ENCODE peak calls at places on chromosomes 2 and 18, in eight cellular contexts. Z is AG09309, R is astrocyte of the spinal cord, N is endodermal cell, H is body of pancreas, J is choroid plexus epithelial cell, X is fibroblast of villous mesenchyme, F is cardiac fibroblast. I is an unnamed sample.

GRCh38 chr2:201980389-201980821 is 53.2 kb upstream of the FZD7 start:
- DNase-seq in F (no peak), J (no peak), H (no peak), X (no peak), R (no peak), N (no peak), Z (no peak), I (no peak)

GRCh38 chr18:58044370-58045264 is 591 bp downstream of the NEDD4L start:
- DNase-seq in X (peak; percentile 39), Z (no peak), N (peak; percentile 87), H (peak; percentile 52), F (peak; percentile 34), J (peak; percentile 17), R (peak; percentile 8), I (peak; percentile 59)

GRCh38 chr2:126855606-126856005 is 43.1 kb upstream of the TEX51 start:
- DNase-seq in J (no peak), Z (no peak), H (no peak), N (peak; percentile 22), F (no peak), X (no peak), R (no peak), I (no peak)

GRCh38 chr2:144452169-144453038 is 67.5 kb downstream of the ZEB2 start:
- DNase-seq in X (peak; percentile 73), H (no peak), R (peak; percentile 63), J (peak; percentile 67), F (peak; percentile 69), N (peak; percentile 79), Z (no peak), I (no peak)

GRCh38 chr2:200577000-200577399 is 8.8 kb upstream of the AOX1 start:
- DNase-seq in J (no peak), X (no peak), F (no peak), N (no peak), Z (no peak), H (no peak), R (no peak), I (no peak)

GRCh38 chr2:213261237-213261636 is 23.0 kb upstream of the SPAG16 start:
- DNase-seq in H (no peak), J (no peak), X (no peak), Z (no peak), N (no peak), F (no peak), R (no peak), I (no peak)

GRCh38 chr2:222456479-222457077 is 32.2 kb downstream of the SGPP2 start:
- DNase-seq in J (no peak), X (no peak), R (no peak), Z (no peak), H (no peak), F (no peak), N (no peak), I (no peak)

GRCh38 chr2:61988462-61989366 is 83.2 kb downstream of the COMMD1 start:
- DNase-seq in F (peak; percentile 44), X (peak; percentile 32), Z (no peak), R (peak; percentile 77), N (no peak), J (peak; percentile 53), H (no peak), I (peak; percentile 7)

GRCh38 chr2:223576873-223577272 is 25.3 kb downstream of the SCG2 start:
- DNase-seq in R (peak; percentile 97), N (peak; percentile 47), Z (peak; percentile 89), J (peak; percentile 99), F (peak; percentile 97), X (peak; percentile 99), H (no peak), I (peak; percentile 97)

GRCh38 chr2:15734871-15735737 is 143.4 kb downstream of the DDX1 start:
- DNase-seq in J (peak; percentile 60), X (peak; percentile 29), F (no peak), R (no peak), N (peak; percentile 91), H (no peak), Z (no peak), I (no peak)

GRCh38 chr2:119713819-119714490 is 35.0 kb downstream of the TMEM177 start:
- DNase-seq in F (no peak), R (peak; percentile 30), N (peak; percentile 22), H (no peak), X (no peak), Z (no peak), J (peak; percentile 28), I (no peak)

GRCh38 chr2:43293744-43294695 is 67.6 kb upstream of the ZFP36L2 start:
- DNase-seq in R (peak; percentile 99), H (no peak), X (peak; percentile 100), J (peak; percentile 99), F (peak; percentile 99), Z (peak; percentile 98), N (no peak), I (peak; percentile 97)

GRCh38 chr2:96117701-96118588 is 1.6 kb upstream of the ADRA2B start:
- DNase-seq in R (no peak), F (no peak), H (no peak), N (no peak), Z (no peak), X (no peak), J (no peak), I (no peak)

GRCh38 chr2:201157694-201158093 is 25.2 kb upstream of the CASP10 start:
- DNase-seq in F (peak; percentile 41), J (no peak), X (no peak), N (no peak), Z (no peak), R (no peak), H (no peak), I (peak; percentile 29)

GRCh38 chr2:237231593-237231992 is 145.9 kb downstream of the COPS8 start:
- DNase-seq in Z (no peak), R (peak; percentile 45), F (no peak), N (no peak), J (no peak), H (no peak), X (no peak), I (peak; percentile 50)

GRCh38 chr2:143246815-143247744 is 117.9 kb downstream of the ARHGAP15 start:
- DNase-seq in H (no peak), R (no peak), N (no peak), Z (no peak), X (no peak), J (no peak), F (no peak), I (no peak)

GRCh38 chr18:25233582-25234362 is 118.2 kb downstream of the ZNF521 start:
- DNase-seq in N (no peak), F (peak; percentile 50), H (no peak), Z (peak; percentile 32), R (peak; percentile 65), X (peak; percentile 82), J (peak; percentile 62), I (peak; percentile 68)

GRCh38 chr2:48249093-48249492 is 280.9 kb upstream of the STON1 start:
- DNase-seq in R (peak; percentile 55), H (no peak), N (no peak), X (peak; percentile 76), Z (peak; percentile 8), J (peak; percentile 67), F (peak; percentile 69), I (peak; percentile 52)

GRCh38 chr2:176129013-176129796 is at the start of gene HOXD8:
- DNase-seq in N (peak; percentile 77), H (no peak), X (peak; percentile 79), R (peak; percentile 80), F (no peak), J (no peak), Z (no peak), I (peak; percentile 85)

GRCh38 chr18:69838620-69839411 is 108.9 kb downstream of the CD226 start:
- DNase-seq in F (peak; percentile 3), N (peak; percentile 84), X (no peak), J (no peak), R (no peak), Z (no peak), H (no peak), I (no peak)

GRCh38 chr18:56453576-56453975 is 184.8 kb downstream of the TXNL1 start:
- DNase-seq in X (no peak), R (no peak), H (no peak), Z (no peak), N (no peak), J (no peak), F (no peak), I (no peak)

GRCh38 chr18:9811978-9812377 is 73.8 kb upstream of the TXNDC2 start:
- DNase-seq in R (no peak), Z (no peak), H (no peak), F (no peak), N (no peak), J (no peak), X (no peak), I (no peak)

GRCh38 chr2:240921319-240922233 is 15.4 kb downstream of the CROCC2 start:
- DNase-seq in Z (peak; percentile 93), H (peak; percentile 18), J (peak; percentile 94), X (peak; percentile 82), N (peak; percentile 31), R (peak; percentile 95), F (peak; percentile 95), I (peak; percentile 98)

GRCh38 chr2:122239440-122239839 is 484.0 kb downstream of the TSN start:
- DNase-seq in X (no peak), R (no peak), H (no peak), Z (no peak), N (peak; percentile 74), F (no peak), J (no peak), I (no peak)
- TF ChIP-seq CTCF in X (no peak), R (no peak), H (no peak), Z (no peak), N (peak; percentile 69), F (no peak), J (no peak), I (no peak)

GRCh38 chr2:233012301-233012971 is 620 bp downstream of the NGEF start:
- DNase-seq in Z (no peak), R (no peak), X (no peak), F (no peak), J (no peak), H (peak; percentile 47), N (peak; percentile 28), I (no peak)
- H3K4me3 ChIP-seq in Z (no peak overlapping the region), R (no peak overlapping the region), X (no peak overlapping the region), F (no peak overlapping the region), J (no peak overlapping the region), H (peak overlapping the region; percentile 6), N (no peak overlapping the region), I (no peak overlapping the region)

GRCh38 chr2:203038586-203038985 is 23.9 kb downstream of the NBEAL1 start:
- DNase-seq in N (no peak), F (no peak), H (no peak), J (no peak), R (no peak), X (no peak), Z (no peak), I (no peak)
- TF ChIP-seq CTCF in N (no peak), F (no peak), H (no peak), J (no peak), R (no peak), X (no peak), Z (no peak), I (no peak)

GRCh38 chr2:14634223-14634884 is 1.8 kb downstream of the LRATD1 start:
- DNase-seq in N (peak; percentile 95), F (peak; percentile 62), Z (no peak), R (peak; percentile 80), X (peak; percentile 32), J (peak; percentile 60), H (peak; percentile 93), I (peak; percentile 66)

GRCh38 chr2:14632133-14632936 is at the start of gene LRATD1:
- DNase-seq in X (peak; percentile 48), J (peak; percentile 49), F (peak; percentile 60), N (peak; percentile 97), R (peak; percentile 86), H (peak; percentile 93), Z (no peak), I (peak; percentile 72)

GRCh38 chr2:14633451-14634211 is 1.1 kb downstream of the LRATD1 start:
- DNase-seq in R (no peak), F (no peak), X (no peak), J (no peak), N (peak; percentile 67), Z (no peak), H (peak; percentile 25), I (peak; percentile 5)

GRCh38 chr2:14633031-14633430 is 514 bp downstream of the LRATD1 start:
- DNase-seq in J (no peak), R (no peak), X (no peak), Z (no peak), F (no peak), N (peak; percentile 67), H (peak; percentile 35), I (peak; percentile 16)

GRCh38 chr2:14634885-14635871 is 2.7 kb downstream of the LRATD1 start:
- DNase-seq in F (peak; percentile 48), H (peak; percentile 84), X (peak; percentile 38), Z (no peak), R (peak; percentile 75), N (peak; percentile 92), J (peak; percentile 47), I (peak; percentile 42)
- H3K4me3 ChIP-seq in F (peak overlapping the region; percentile 48), H (peak overlapping the region; percentile 49), X (peak overlapping the region; percentile 35), Z (peak overlapping the region; percentile 49), R (peak overlapping the region; percentile 55), N (peak overlapping the region; percentile 85), J (peak overlapping the region; percentile 41), I (peak overlapping the region; percentile 58)

I was measured in foreskin fibroblast.